ENCODE peak calls at places on chromosomes 1 and 21, in ten cellular contexts. One of them, this sample, is unnamed.
A peak's percentile ranks its signal among the peaks of the same experiment; 100 is the strongest.

GRCh38 chr21:43572443-43572842 is 86.8 kb downstream of the HSF2BP start:
- DNase-seq in lower lobe of right lung: no peak
- DNase-seq in right cardiac atrium: no peak
- DNase-seq in fibroblast of the aortic adventitia: no peak
- DNase-seq in heart left ventricle: no peak
- DNase-seq in glutamatergic neuron: no peak
- DNase-seq in KG1: no peak
- DNase-seq in stimulated activated CD8-positive, alpha-beta memory T cell treated with anti-CD3 and anti-CD28 coated beads, Interleukin-4, amount 100 ng/mL, for 24 hours: no peak
- DNase-seq in amygdala: no peak
- DNase-seq in smooth muscle cell of the brain vasculature: no peak
- DNase-seq in this sample: no peak

GRCh38 chr1:33170351-33171274 is 11.2 kb downstream of the TRIM62 start:
- DNase-seq in lower lobe of right lung: no peak
- DNase-seq in right cardiac atrium: peak; percentile 76
- DNase-seq in fibroblast of the aortic adventitia: no peak
- DNase-seq in heart left ventricle: peak; percentile 77
- DNase-seq in glutamatergic neuron: peak; percentile 44
- DNase-seq in KG1: no peak
- DNase-seq in stimulated activated CD8-positive, alpha-beta memory T cell treated with anti-CD3 and anti-CD28 coated beads, Interleukin-4, amount 100 ng/mL, for 24 hours: no peak
- DNase-seq in amygdala: peak; percentile 48
- DNase-seq in smooth muscle cell of the brain vasculature: no peak
- DNase-seq in this sample: no peak

GRCh38 chr1:51519857-51520699 is 1.0 kb upstream of the EPS15 start:
- DNase-seq in lower lobe of right lung: no peak
- DNase-seq in right cardiac atrium: no peak
- DNase-seq in fibroblast of the aortic adventitia: peak; percentile 91
- DNase-seq in heart left ventricle: no peak
- DNase-seq in glutamatergic neuron: no peak
- DNase-seq in KG1: no peak
- DNase-seq in stimulated activated CD8-positive, alpha-beta memory T cell treated with anti-CD3 and anti-CD28 coated beads, Interleukin-4, amount 100 ng/mL, for 24 hours: no peak
- DNase-seq in amygdala: no peak
- DNase-seq in smooth muscle cell of the brain vasculature: no peak
- DNase-seq in this sample: no peak

GRCh38 chr1:173206816-173207595 is at the start of gene TNFSF4:
- DNase-seq in lower lobe of right lung: no peak
- DNase-seq in right cardiac atrium: peak; percentile 62
- DNase-seq in fibroblast of the aortic adventitia: peak; percentile 90
- DNase-seq in heart left ventricle: no peak
- DNase-seq in glutamatergic neuron: no peak
- DNase-seq in KG1: peak; percentile 76
- DNase-seq in stimulated activated CD8-positive, alpha-beta memory T cell treated with anti-CD3 and anti-CD28 coated beads, Interleukin-4, amount 100 ng/mL, for 24 hours: no peak
- DNase-seq in amygdala: no peak
- DNase-seq in smooth muscle cell of the brain vasculature: no peak
- DNase-seq in this sample: peak; percentile 68

GRCh38 chr1:224203243-224204016 is 20.4 kb downstream of the DEGS1 start:
- DNase-seq in lower lobe of right lung: peak; percentile 74
- DNase-seq in right cardiac atrium: peak; percentile 83
- DNase-seq in fibroblast of the aortic adventitia: peak; percentile 67
- DNase-seq in heart left ventricle: peak; percentile 57
- DNase-seq in glutamatergic neuron: no peak
- DNase-seq in KG1: no peak
- DNase-seq in stimulated activated CD8-positive, alpha-beta memory T cell treated with anti-CD3 and anti-CD28 coated beads, Interleukin-4, amount 100 ng/mL, for 24 hours: no peak
- DNase-seq in amygdala: no peak
- DNase-seq in smooth muscle cell of the brain vasculature: no peak
- DNase-seq in this sample: peak; percentile 62

GRCh38 chr21:31885146-31885545 is 12.3 kb downstream of the HUNK start:
- DNase-seq in lower lobe of right lung: no peak
- DNase-seq in right cardiac atrium: no peak
- DNase-seq in fibroblast of the aortic adventitia: no peak
- DNase-seq in heart left ventricle: no peak
- DNase-seq in glutamatergic neuron: no peak
- DNase-seq in KG1: no peak
- DNase-seq in stimulated activated CD8-positive, alpha-beta memory T cell treated with anti-CD3 and anti-CD28 coated beads, Interleukin-4, amount 100 ng/mL, for 24 hours: no peak
- DNase-seq in amygdala: no peak
- DNase-seq in smooth muscle cell of the brain vasculature: no peak
- DNase-seq in this sample: no peak

GRCh38 chr1:34976384-34977209 is 8.6 kb downstream of the TMEM35B start:
- DNase-seq in lower lobe of right lung: no peak
- DNase-seq in right cardiac atrium: no peak
- DNase-seq in fibroblast of the aortic adventitia: no peak
- DNase-seq in heart left ventricle: no peak
- DNase-seq in glutamatergic neuron: no peak
- DNase-seq in KG1: no peak
- DNase-seq in stimulated activated CD8-positive, alpha-beta memory T cell treated with anti-CD3 and anti-CD28 coated beads, Interleukin-4, amount 100 ng/mL, for 24 hours: no peak
- DNase-seq in amygdala: no peak
- DNase-seq in smooth muscle cell of the brain vasculature: no peak
- DNase-seq in this sample: no peak

GRCh38 chr1:218480137-218480536 is 135.0 kb downstream of the TGFB2 start:
- DNase-seq in lower lobe of right lung: no peak
- DNase-seq in right cardiac atrium: no peak
- DNase-seq in fibroblast of the aortic adventitia: peak; percentile 92
- DNase-seq in heart left ventricle: peak; percentile 51
- DNase-seq in glutamatergic neuron: no peak
- DNase-seq in KG1: no peak
- DNase-seq in stimulated activated CD8-positive, alpha-beta memory T cell treated with anti-CD3 and anti-CD28 coated beads, Interleukin-4, amount 100 ng/mL, for 24 hours: no peak
- DNase-seq in amygdala: no peak
- DNase-seq in smooth muscle cell of the brain vasculature: no peak
- DNase-seq in this sample: no peak

GRCh38 chr21:37531402-37532042 is 164.9 kb downstream of the DYRK1A start:
- DNase-seq in lower lobe of right lung: peak; percentile 70
- DNase-seq in right cardiac atrium: peak; percentile 87
- DNase-seq in fibroblast of the aortic adventitia: peak; percentile 12
- DNase-seq in heart left ventricle: peak; percentile 64
- DNase-seq in glutamatergic neuron: no peak
- DNase-seq in KG1: no peak
- DNase-seq in stimulated activated CD8-positive, alpha-beta memory T cell treated with anti-CD3 and anti-CD28 coated beads, Interleukin-4, amount 100 ng/mL, for 24 hours: no peak
- DNase-seq in amygdala: no peak
- DNase-seq in smooth muscle cell of the brain vasculature: no peak
- DNase-seq in this sample: no peak

GRCh38 chr1:206905295-206906164 is 8.3 kb downstream of the IL24 start:
- DNase-seq in lower lobe of right lung: no peak
- DNase-seq in right cardiac atrium: no peak
- DNase-seq in fibroblast of the aortic adventitia: peak; percentile 92
- DNase-seq in heart left ventricle: no peak
- DNase-seq in glutamatergic neuron: no peak
- DNase-seq in KG1: no peak
- DNase-seq in stimulated activated CD8-positive, alpha-beta memory T cell treated with anti-CD3 and anti-CD28 coated beads, Interleukin-4, amount 100 ng/mL, for 24 hours: no peak
- DNase-seq in amygdala: no peak
- DNase-seq in smooth muscle cell of the brain vasculature: no peak
- DNase-seq in this sample: no peak

GRCh38 chr1:59750612-59751395 is 63.9 kb upstream of the HOOK1 start:
- DNase-seq in lower lobe of right lung: peak; percentile 61
- DNase-seq in right cardiac atrium: peak; percentile 51
- DNase-seq in fibroblast of the aortic adventitia: peak; percentile 85
- DNase-seq in heart left ventricle: no peak
- DNase-seq in glutamatergic neuron: no peak
- DNase-seq in KG1: no peak
- DNase-seq in stimulated activated CD8-positive, alpha-beta memory T cell treated with anti-CD3 and anti-CD28 coated beads, Interleukin-4, amount 100 ng/mL, for 24 hours: no peak
- DNase-seq in amygdala: no peak
- DNase-seq in smooth muscle cell of the brain vasculature: peak; percentile 84
- DNase-seq in this sample: no peak

GRCh38 chr1:244347942-244348341 is 103.8 kb downstream of the ADSS2 start:
- DNase-seq in lower lobe of right lung: no peak
- DNase-seq in right cardiac atrium: no peak
- DNase-seq in fibroblast of the aortic adventitia: no peak
- DNase-seq in heart left ventricle: no peak
- DNase-seq in glutamatergic neuron: no peak
- DNase-seq in KG1: no peak
- DNase-seq in stimulated activated CD8-positive, alpha-beta memory T cell treated with anti-CD3 and anti-CD28 coated beads, Interleukin-4, amount 100 ng/mL, for 24 hours: no peak
- DNase-seq in amygdala: no peak
- DNase-seq in smooth muscle cell of the brain vasculature: no peak
- DNase-seq in this sample: no peak

GRCh38 chr1:156492591-156493080 is 7.9 kb downstream of the MEF2D start:
- DNase-seq in lower lobe of right lung: peak; percentile 64
- DNase-seq in right cardiac atrium: peak; percentile 77
- DNase-seq in fibroblast of the aortic adventitia: no peak
- DNase-seq in heart left ventricle: peak; percentile 60
- DNase-seq in glutamatergic neuron: no peak
- DNase-seq in KG1: peak; percentile 50
- DNase-seq in stimulated activated CD8-positive, alpha-beta memory T cell treated with anti-CD3 and anti-CD28 coated beads, Interleukin-4, amount 100 ng/mL, for 24 hours: no peak
- DNase-seq in amygdala: peak; percentile 26
- DNase-seq in smooth muscle cell of the brain vasculature: no peak
- DNase-seq in this sample: peak; percentile 99

GRCh38 chr1:117535776-117536175 is 70.1 kb upstream of the TENT5C start:
- DNase-seq in lower lobe of right lung: no peak
- DNase-seq in right cardiac atrium: no peak
- DNase-seq in fibroblast of the aortic adventitia: no peak
- DNase-seq in heart left ventricle: no peak
- DNase-seq in glutamatergic neuron: no peak
- DNase-seq in KG1: no peak
- DNase-seq in stimulated activated CD8-positive, alpha-beta memory T cell treated with anti-CD3 and anti-CD28 coated beads, Interleukin-4, amount 100 ng/mL, for 24 hours: no peak
- DNase-seq in amygdala: no peak
- DNase-seq in smooth muscle cell of the brain vasculature: no peak
- DNase-seq in this sample: no peak

GRCh38 chr1:231383159-231383855 is 38.8 kb downstream of the EGLN1 start:
- DNase-seq in lower lobe of right lung: no peak
- DNase-seq in right cardiac atrium: no peak
- DNase-seq in fibroblast of the aortic adventitia: no peak
- DNase-seq in heart left ventricle: no peak
- DNase-seq in glutamatergic neuron: no peak
- DNase-seq in KG1: no peak
- DNase-seq in stimulated activated CD8-positive, alpha-beta memory T cell treated with anti-CD3 and anti-CD28 coated beads, Interleukin-4, amount 100 ng/mL, for 24 hours: no peak
- DNase-seq in amygdala: no peak
- DNase-seq in smooth muscle cell of the brain vasculature: no peak
- DNase-seq in this sample: peak; percentile 30

GRCh38 chr1:159849972-159850371 is 12.5 kb downstream of the VSIG8 start:
- DNase-seq in lower lobe of right lung: no peak
- DNase-seq in right cardiac atrium: no peak
- DNase-seq in fibroblast of the aortic adventitia: peak; percentile 28
- DNase-seq in heart left ventricle: no peak
- DNase-seq in glutamatergic neuron: no peak
- DNase-seq in KG1: no peak
- DNase-seq in stimulated activated CD8-positive, alpha-beta memory T cell treated with anti-CD3 and anti-CD28 coated beads, Interleukin-4, amount 100 ng/mL, for 24 hours: no peak
- DNase-seq in amygdala: no peak
- DNase-seq in smooth muscle cell of the brain vasculature: no peak
- DNase-seq in this sample: no peak

GRCh38 chr1:198234511-198235251 is 77.9 kb downstream of the NEK7 start:
- DNase-seq in lower lobe of right lung: no peak
- DNase-seq in right cardiac atrium: no peak
- DNase-seq in fibroblast of the aortic adventitia: peak; percentile 47
- DNase-seq in heart left ventricle: no peak
- DNase-seq in glutamatergic neuron: no peak
- DNase-seq in KG1: no peak
- DNase-seq in stimulated activated CD8-positive, alpha-beta memory T cell treated with anti-CD3 and anti-CD28 coated beads, Interleukin-4, amount 100 ng/mL, for 24 hours: no peak
- DNase-seq in amygdala: no peak
- DNase-seq in smooth muscle cell of the brain vasculature: no peak
- DNase-seq in this sample: no peak

GRCh38 chr1:198669023-198669698 is 30.3 kb downstream of the PTPRC start:
- DNase-seq in lower lobe of right lung: no peak
- DNase-seq in right cardiac atrium: no peak
- DNase-seq in fibroblast of the aortic adventitia: peak; percentile 88
- DNase-seq in heart left ventricle: no peak
- DNase-seq in glutamatergic neuron: no peak
- DNase-seq in KG1: no peak
- DNase-seq in stimulated activated CD8-positive, alpha-beta memory T cell treated with anti-CD3 and anti-CD28 coated beads, Interleukin-4, amount 100 ng/mL, for 24 hours: no peak
- DNase-seq in amygdala: no peak
- DNase-seq in smooth muscle cell of the brain vasculature: no peak
- DNase-seq in this sample: peak; percentile 73

GRCh38 chr1:37123266-37123665 is 89.0 kb upstream of the GRIK3 start:
- DNase-seq in lower lobe of right lung: no peak
- DNase-seq in right cardiac atrium: no peak
- DNase-seq in fibroblast of the aortic adventitia: no peak
- DNase-seq in heart left ventricle: no peak
- DNase-seq in glutamatergic neuron: peak; percentile 28
- DNase-seq in KG1: no peak
- DNase-seq in stimulated activated CD8-positive, alpha-beta memory T cell treated with anti-CD3 and anti-CD28 coated beads, Interleukin-4, amount 100 ng/mL, for 24 hours: no peak
- DNase-seq in amygdala: no peak
- DNase-seq in smooth muscle cell of the brain vasculature: no peak
- DNase-seq in this sample: no peak

GRCh38 chr1:116128669-116129068 is 17.5 kb downstream of the MAB21L3 start:
- DNase-seq in lower lobe of right lung: no peak
- DNase-seq in right cardiac atrium: no peak
- DNase-seq in fibroblast of the aortic adventitia: no peak
- DNase-seq in heart left ventricle: no peak
- DNase-seq in glutamatergic neuron: no peak
- DNase-seq in KG1: no peak
- DNase-seq in stimulated activated CD8-positive, alpha-beta memory T cell treated with anti-CD3 and anti-CD28 coated beads, Interleukin-4, amount 100 ng/mL, for 24 hours: peak; percentile 35
- DNase-seq in amygdala: no peak
- DNase-seq in smooth muscle cell of the brain vasculature: no peak
- DNase-seq in this sample: no peak

GRCh38 chr1:197521118-197521739 is 253.2 kb downstream of the CRB1 start:
- DNase-seq in lower lobe of right lung: no peak
- DNase-seq in right cardiac atrium: no peak
- DNase-seq in fibroblast of the aortic adventitia: peak; percentile 62
- DNase-seq in heart left ventricle: no peak
- DNase-seq in glutamatergic neuron: no peak
- DNase-seq in KG1: no peak
- DNase-seq in stimulated activated CD8-positive, alpha-beta memory T cell treated with anti-CD3 and anti-CD28 coated beads, Interleukin-4, amount 100 ng/mL, for 24 hours: no peak
- DNase-seq in amygdala: no peak
- DNase-seq in smooth muscle cell of the brain vasculature: no peak
- DNase-seq in this sample: peak; percentile 45

GRCh38 chr1:35640380-35641232 is 720 bp downstream of the PSMB2 start:
- DNase-seq in lower lobe of right lung: no peak
- DNase-seq in right cardiac atrium: no peak
- DNase-seq in fibroblast of the aortic adventitia: no peak
- DNase-seq in heart left ventricle: no peak
- DNase-seq in glutamatergic neuron: no peak
- DNase-seq in KG1: no peak
- DNase-seq in stimulated activated CD8-positive, alpha-beta memory T cell treated with anti-CD3 and anti-CD28 coated beads, Interleukin-4, amount 100 ng/mL, for 24 hours: no peak
- DNase-seq in amygdala: no peak
- DNase-seq in smooth muscle cell of the brain vasculature: no peak
- DNase-seq in this sample: peak; percentile 11

GRCh38 chr1:35536551-35537162 is 20.5 kb downstream of the KIAA0319L start:
- DNase-seq in lower lobe of right lung: no peak
- DNase-seq in right cardiac atrium: no peak
- DNase-seq in fibroblast of the aortic adventitia: no peak
- DNase-seq in heart left ventricle: no peak
- DNase-seq in glutamatergic neuron: no peak
- DNase-seq in KG1: no peak
- DNase-seq in stimulated activated CD8-positive, alpha-beta memory T cell treated with anti-CD3 and anti-CD28 coated beads, Interleukin-4, amount 100 ng/mL, for 24 hours: no peak
- DNase-seq in amygdala: no peak
- DNase-seq in smooth muscle cell of the brain vasculature: no peak
- DNase-seq in this sample: no peak

GRCh38 chr21:41615613-41616012 is 107.7 kb upstream of the TMPRSS2 start:
- DNase-seq in lower lobe of right lung: no peak
- DNase-seq in right cardiac atrium: no peak
- DNase-seq in fibroblast of the aortic adventitia: peak; percentile 100
- DNase-seq in heart left ventricle: no peak
- DNase-seq in glutamatergic neuron: no peak
- DNase-seq in KG1: no peak
- DNase-seq in stimulated activated CD8-positive, alpha-beta memory T cell treated with anti-CD3 and anti-CD28 coated beads, Interleukin-4, amount 100 ng/mL, for 24 hours: no peak
- DNase-seq in amygdala: no peak
- DNase-seq in smooth muscle cell of the brain vasculature: no peak
- DNase-seq in this sample: no peak

GRCh38 chr1:210882414-210883221 is 251.3 kb downstream of the KCNH1 start:
- DNase-seq in lower lobe of right lung: no peak
- DNase-seq in right cardiac atrium: no peak
- DNase-seq in fibroblast of the aortic adventitia: no peak
- DNase-seq in heart left ventricle: no peak
- DNase-seq in glutamatergic neuron: no peak
- DNase-seq in KG1: no peak
- DNase-seq in stimulated activated CD8-positive, alpha-beta memory T cell treated with anti-CD3 and anti-CD28 coated beads, Interleukin-4, amount 100 ng/mL, for 24 hours: no peak
- DNase-seq in amygdala: no peak
- DNase-seq in smooth muscle cell of the brain vasculature: no peak
- DNase-seq in this sample: no peak